ENCODE peak calls at places on chromosomes 2 and 18, in six cellular contexts. C, T, K, Z, J and V are unnamed samples. For H3K27me3, the result is how much of the 10 kb centered on the place peaks cover.

GRCh38 chr18:79385749-79386341 is 9.9 kb upstream of the NFATC1 start:
- DNase-seq in J (no peak), K (no peak), Z (no peak), C (no peak), T (no peak), V (no peak)

GRCh38 chr2:42492691-42493467 is 903 bp downstream of the KCNG3 start:
- DNase-seq in C (no peak), Z (peak), T (peak), J (no peak), K (peak), V (no peak)

GRCh38 chr2:127829845-127830246 is 18.9 kb upstream of the WDR33 start:
- DNase-seq in K (no peak), T (no peak), C (no peak), Z (no peak), J (no peak), V (no peak)

GRCh38 chr2:148607553-148607952 is 37.0 kb upstream of the EPC2 start:
- DNase-seq in K (no peak), C (no peak), T (no peak), J (no peak), Z (no peak), V (no peak)

GRCh38 chr2:39743170-39743851 is 35.7 kb downstream of the THUMPD2 start:
- DNase-seq in T (peak), C (no peak), K (no peak), J (no peak), Z (no peak), V (no peak)

GRCh38 chr2:158291544-158292175 is 164.9 kb downstream of the CCDC148 start:
- DNase-seq in T (no peak), K (no peak), Z (no peak), C (no peak), J (no peak), V (no peak)

GRCh38 chr18:58180738-58181353 is 136.8 kb downstream of the NEDD4L start:
- DNase-seq in T (peak), K (peak), J (no peak), Z (peak), C (no peak), V (peak)

GRCh38 chr18:79573921-79574491 is 105.6 kb upstream of the CTDP1 start:
- DNase-seq in J (no peak), T (no peak), Z (peak), K (peak), C (peak), V (no peak)

GRCh38 chr2:74025971-74026612 is 41.4 kb downstream of the TET3 start:
- DNase-seq in J (no peak), C (no peak), Z (no peak), K (no peak), T (no peak), V (no peak)

GRCh38 chr18:48228301-48228715 is 180.9 kb downstream of the ZBTB7C start:
- DNase-seq in T (no peak), C (peak), K (peak), Z (no peak), J (no peak), V (no peak)

GRCh38 chr2:43086451-43087221 is 139.8 kb downstream of the ZFP36L2 start:
- DNase-seq in J (peak), K (peak), C (peak), Z (no peak), T (peak), V (peak)

GRCh38 chr2:68767031-68767961 is 32.7 kb downstream of the ARHGAP25 start:
- DNase-seq in T (no peak), J (no peak), Z (no peak), K (no peak), C (no peak), V (no peak)

GRCh38 chr2:90209806-90210205 is 1518.3 kb downstream of the RPIA start:
- DNase-seq in K (no peak), J (no peak), T (no peak), Z (no peak), C (no peak), V (no peak)

GRCh38 chr2:78521938-78522337 is 503.6 kb upstream of the REG3G start:
- DNase-seq in J (no peak), Z (no peak), T (no peak), C (no peak), K (no peak), V (no peak)

GRCh38 chr2:51065276-51065675 is 33.3 kb upstream of the NRXN1 start:
- DNase-seq in K (no peak), J (no peak), T (no peak), C (no peak), Z (no peak), V (no peak)

GRCh38 chr2:199485732-199486335 is 28.1 kb upstream of the SATB2 start:
- DNase-seq in J (no peak), C (no peak), K (no peak), Z (peak), T (peak), V (no peak)

GRCh38 chr18:49813071-49813320 is 337 bp downstream of the ACAA2 start:
- DNase-seq in J (no peak), C (peak), K (peak), T (peak), Z (no peak), V (no peak)

GRCh38 chr2:5230443-5230842 is 461.7 kb upstream of the SOX11 start:
- DNase-seq in T (no peak), J (no peak), C (no peak), K (no peak), Z (no peak), V (no peak)

GRCh38 chr2:200255549-200255948 is 50.9 kb upstream of the SPATS2L start:
- DNase-seq in T (no peak), Z (no peak), K (no peak), J (no peak), C (no peak), V (no peak)

GRCh38 chr18:31043709-31044108 is 1.2 kb upstream of the DSC3 start:
- DNase-seq in C (no peak), J (no peak), Z (no peak), T (no peak), K (no peak), V (no peak)

GRCh38 chr2:30684546-30684945 is 122.7 kb downstream of the CAPN13 start:
- DNase-seq in Z (peak), T (no peak), J (no peak), K (no peak), C (no peak), V (no peak)

GRCh38 chr2:188808921-188809320 is 165.3 kb upstream of the COL3A1 start:
- DNase-seq in C (no peak), T (no peak), J (no peak), K (no peak), Z (no peak), V (no peak)

GRCh38 chr2:10132596-10132995 is 10.1 kb downstream of the RRM2 start:
- DNase-seq in T (no peak), C (no peak), K (no peak), Z (no peak), J (no peak), V (no peak)

GRCh38 chr2:241135737-241136136 is 13.5 kb downstream of the PASK start:
- DNase-seq in Z (no peak), C (no peak), T (no peak), J (no peak), K (no peak), V (no peak)

GRCh38 chr2:203737360-203737759 is 30.9 kb downstream of the CD28 start:
- DNase-seq in J (no peak), C (no peak), T (no peak), Z (no peak), K (no peak), V (no peak)

GRCh38 chr18:10041180-10041579 is 127.4 kb downstream of the VAPA start:
- DNase-seq in K (no peak), J (no peak), Z (no peak), T (no peak), C (peak), V (no peak)

GRCh38 chr18:62426191-62426488 is 96.7 kb upstream of the ZCCHC2 start:
- DNase-seq in J (no peak), K (no peak), Z (no peak), T (no peak), C (no peak), V (no peak)

GRCh38 chr2:224046752-224047151 is 7.7 kb upstream of the SERPINE2 start:
- DNase-seq in K (no peak), Z (no peak), C (no peak), J (no peak), T (no peak), V (no peak)

GRCh38 chr18:78971511-78972245 is 7.9 kb upstream of the SALL3 start:
- DNase-seq in K (no peak), T (no peak), C (no peak), Z (no peak), J (no peak), V (no peak)

GRCh38 chr2:36698978-36699377 is 2.5 kb downstream of the VIT start:
- DNase-seq in K (no peak), J (no peak), Z (no peak), T (no peak), C (no peak), V (no peak)

GRCh38 chr2:133657591-133657990 is 89.3 kb upstream of the NCKAP5 start:
- DNase-seq in J (peak), Z (no peak), K (no peak), C (no peak), T (no peak), V (no peak)

GRCh38 chr2:219726916-219727315 is 99.5 kb downstream of the SLC4A3 start:
- DNase-seq in T (peak), Z (no peak), C (no peak), J (no peak), K (no peak), V (no peak)

GRCh38 chr18:76528477-76529432 is 33.7 kb upstream of the ZNF516 start:
- DNase-seq in Z (no peak), C (peak), T (peak), J (no peak), K (peak), V (peak)

GRCh38 chr2:113886479-113887383 is 3.2 kb upstream of the ACTR3 start:
- DNase-seq in T (no peak), K (no peak), J (peak), C (peak), Z (no peak), V (peak)

GRCh38 chr2:110804915-110805314 is 72.5 kb downstream of the ACOXL start:
- DNase-seq in J (no peak), K (no peak), C (no peak), T (no peak), Z (no peak), V (no peak)

DNA sequence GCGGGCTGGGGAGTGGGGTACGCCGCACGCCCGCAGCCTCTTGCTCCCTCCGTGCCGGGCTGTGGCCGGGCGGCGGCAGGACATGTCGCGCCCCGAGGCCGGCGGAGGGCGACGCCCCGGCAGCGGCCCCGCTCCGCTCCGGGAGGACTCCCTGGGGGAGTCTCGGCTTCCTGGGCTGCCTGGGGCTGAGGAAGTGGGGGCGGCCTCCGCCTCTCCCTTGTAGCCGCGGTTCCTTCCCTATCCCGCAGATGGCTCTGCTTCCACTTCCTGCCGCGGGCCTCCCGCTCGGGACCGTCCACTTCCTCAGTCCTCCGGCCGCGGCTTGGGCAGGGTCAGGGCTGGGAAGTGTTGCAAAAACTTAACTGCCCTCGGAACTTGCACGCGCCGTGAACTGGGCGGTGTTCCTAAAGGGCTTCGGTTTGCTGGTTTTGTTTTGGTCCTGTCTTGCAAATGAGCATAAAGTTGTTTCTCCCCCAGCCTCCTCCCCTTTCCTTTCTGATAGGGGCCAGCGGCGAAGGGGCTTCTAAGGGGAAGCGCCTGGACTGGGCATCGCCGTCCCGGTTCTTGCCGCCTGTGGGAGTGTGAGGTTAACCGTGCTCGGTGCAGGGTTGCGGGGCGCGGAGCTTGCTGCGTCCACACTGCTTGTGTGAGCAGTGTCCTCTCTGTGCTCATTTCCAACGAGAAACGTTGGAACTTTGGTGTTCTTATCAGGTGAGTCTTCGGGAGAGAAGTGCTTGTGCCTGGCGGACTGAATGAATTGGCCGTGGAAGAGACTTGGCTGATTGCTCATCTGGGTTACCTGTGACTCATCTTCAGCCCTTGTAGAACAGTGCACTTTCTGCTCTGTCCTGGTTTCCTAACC is 600 bp downstream of the RALB start:
- DNase-seq in J (peak), C (peak), Z (peak), K (peak), T (peak), V (peak)
- H3K27me3 ChIP-seq in J (under half), C (under half), Z (under half), K (under half), T (under half), V (under half)

GRCh38 chr2:44970846-44971450 is 29.4 kb downstream of the SIX3 start:
- DNase-seq in C (no peak), Z (no peak), T (no peak), K (no peak), J (no peak), V (no peak)

GRCh38 chr2:44972771-44973535 is 31.5 kb downstream of the SIX3 start:
- DNase-seq in T (peak), C (no peak), J (no peak), K (no peak), Z (no peak), V (no peak)

GRCh38 chr2:44975571-44976450 is 33.4 kb downstream of the SIX2 start:
- DNase-seq in K (no peak), J (no peak), T (peak), Z (no peak), C (no peak), V (no peak)

GRCh38 chr2:44969936-44970335 is 28.4 kb downstream of the SIX3 start:
- DNase-seq in J (no peak), K (no peak), T (no peak), C (no peak), Z (no peak), V (no peak)

DNA sequence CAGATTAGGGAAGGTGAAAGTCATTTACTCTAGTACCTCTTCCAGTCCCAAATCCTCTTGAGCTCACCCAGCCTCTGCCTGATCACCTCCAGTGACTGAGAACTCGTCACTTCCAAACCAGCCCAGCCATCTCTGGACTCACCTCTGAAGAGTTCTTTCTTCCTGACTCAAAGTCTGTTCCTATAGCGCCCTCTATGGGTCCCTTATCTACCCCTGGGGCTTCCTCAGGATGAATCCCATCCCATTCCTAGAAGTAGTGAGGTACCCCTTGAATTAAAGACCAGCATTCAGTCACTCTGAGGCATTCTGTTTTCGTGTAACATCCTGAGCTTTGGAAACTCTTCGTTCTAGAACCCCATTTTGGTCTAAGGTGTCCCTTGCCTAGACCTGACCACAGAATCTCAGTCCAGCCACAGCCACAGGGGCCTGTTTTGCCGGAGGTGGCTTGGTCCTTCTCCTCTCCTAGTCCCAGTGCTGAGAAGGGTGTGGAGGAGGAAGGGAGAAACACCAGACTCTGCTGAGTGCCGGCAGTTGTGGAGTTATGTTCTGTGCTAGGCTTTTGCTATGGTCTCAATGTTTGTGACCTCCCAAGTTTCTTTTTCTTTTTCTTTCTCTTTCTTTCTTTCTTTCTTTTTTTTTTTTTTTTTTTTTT is 32.7 kb downstream of the SIX3 start:
- DNase-seq in C (no peak), K (no peak), Z (peak), T (peak), J (no peak), V (no peak)
- TF ChIP-seq CTCF in C (peak), K (no peak), Z (peak), T (peak), J (peak), V (peak)

GRCh38 chr2:231552752-231553151 is 22.5 kb upstream of the NMUR1 start:
- DNase-seq in T (no peak), Z (no peak), J (no peak), C (no peak), K (no peak), V (no peak)

GRCh38 chr2:231557571-231558217 is 27.4 kb upstream of the NMUR1 start:
- DNase-seq in T (peak), K (peak), J (peak), C (peak), Z (peak), V (peak)

GRCh38 chr2:231556981-231557380 is 26.7 kb upstream of the NMUR1 start:
- DNase-seq in Z (no peak), K (no peak), T (no peak), J (no peak), C (no peak), V (no peak)

GRCh38 chr2:231554327-231554726 is 24.1 kb upstream of the NMUR1 start:
- DNase-seq in Z (no peak), J (no peak), T (no peak), C (no peak), K (no peak), V (no peak)

DNA sequence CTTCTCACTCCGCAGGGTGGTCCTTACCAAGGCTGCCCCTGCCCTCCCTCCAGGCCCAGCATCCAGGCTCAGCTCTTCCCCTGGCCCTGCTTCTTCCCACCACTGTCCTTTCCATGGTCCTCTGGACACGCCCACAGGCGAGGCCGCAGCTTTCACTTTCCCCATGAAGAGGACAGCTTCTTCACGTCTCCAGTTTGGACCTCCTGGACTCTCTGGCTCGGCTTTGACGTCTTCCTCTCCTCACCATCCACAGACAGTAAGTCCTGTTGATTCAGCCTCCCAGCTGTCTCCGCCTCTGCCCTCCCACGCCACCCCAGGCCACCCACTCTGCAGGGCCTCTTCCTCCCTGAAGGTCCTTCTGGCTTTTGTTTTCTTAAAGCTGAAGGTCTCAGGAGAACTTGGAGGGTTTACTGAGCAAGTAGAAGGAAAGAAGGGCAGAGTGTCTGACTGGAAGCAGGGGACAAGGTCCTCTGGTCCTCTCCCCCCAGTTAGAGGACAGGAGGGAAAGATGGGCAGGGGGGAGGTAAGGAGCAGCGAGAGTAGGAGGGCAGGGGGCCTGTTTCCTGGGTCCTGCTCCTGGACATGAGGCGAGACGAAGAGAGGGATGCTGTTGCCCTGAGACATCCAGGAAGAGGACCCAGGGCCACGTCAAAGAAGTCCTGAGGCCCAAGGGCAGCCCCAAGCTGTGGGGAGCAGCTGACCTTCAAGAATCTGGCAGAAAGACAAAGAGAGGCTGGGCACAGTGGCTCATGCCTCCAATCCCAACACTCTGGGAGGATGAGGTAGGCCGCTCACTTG is 24.7 kb upstream of the NMUR1 start:
- DNase-seq in T (no peak), C (peak), J (no peak), Z (no peak), K (peak), V (peak)
- H3K4me3 ChIP-seq in T (no peak), C (peak), J (no peak), Z (no peak), K (peak), V (peak)

GRCh38 chr2:179860255-179861026 is 971 bp downstream of the ZNF385B start:
- DNase-seq in C (no peak), Z (peak), T (peak), J (no peak), K (peak), V (no peak)
- H3K27me3 ChIP-seq in C (under half), Z (under half), T (under half), J (under half), K (under half), V (under half)